ENCODE peak calls at places on chromosomes 6 and 20, in eight cellular contexts. S is fibroblast of lung, R is AG04449, Q is Peyer's patch, V is nephron progenitor cell, T is stomach, I is K562, B is upper lobe of left lung. N is an unnamed sample.
A peak's percentile ranks its signal among the peaks of the same experiment; 100 is the strongest.

GRCh38 chr6:150499882-150500312 is 99.8 kb upstream of the PLEKHG1 start:
- DNase-seq in S (no peak), R (no peak), Q (no peak), V (no peak), T (no peak), I (no peak), B (no peak), N (no peak)

GRCh38 chr6:35688605-35689322 is at the start of gene FKBP5:
- DNase-seq in S (peak; percentile 87), R (peak; percentile 33), Q (peak; percentile 99), V (peak; percentile 95), T (peak; percentile 97), I (peak; percentile 99), B (peak; percentile 98), N (peak; percentile 97)

GRCh38 chr6:49606696-49607390 is 29.8 kb downstream of the RHAG start:
- DNase-seq in S (peak; percentile 70), R (peak; percentile 29), Q (peak; percentile 54), V (peak; percentile 29), T (no peak), I (peak; percentile 81), B (peak; percentile 23), N (peak; percentile 47)

GRCh38 chr6:139538366-139538765 is 163.9 kb upstream of the CITED2 start:
- DNase-seq in S (no peak), R (no peak), Q (no peak), V (no peak), T (no peak), I (no peak), B (no peak), N (no peak)

GRCh38 chr6:137652961-137653697 is 158.9 kb upstream of the OLIG3 start:
- DNase-seq in S (no peak), R (no peak), Q (no peak), V (no peak), T (no peak), I (no peak), B (no peak), N (no peak)

GRCh38 chr20:13422637-13423036 is 201.6 kb downstream of the ISM1 start:
- DNase-seq in S (no peak), R (no peak), Q (no peak), V (no peak), T (no peak), I (no peak), B (no peak), N (no peak)

GRCh38 chr6:22825210-22825609 is 255.8 kb downstream of the HDGFL1 start:
- DNase-seq in S (no peak), R (no peak), Q (no peak), V (no peak), T (no peak), I (no peak), B (no peak), N (no peak)

GRCh38 chr20:13102237-13102636 is 93.5 kb downstream of the SPTLC3 start:
- DNase-seq in S (peak; percentile 48), R (no peak), Q (no peak), V (no peak), T (no peak), I (no peak), B (no peak), N (no peak)

GRCh38 chr20:57102566-57102965 is 163.9 kb downstream of the BMP7 start:
- DNase-seq in S (no peak), R (no peak), Q (no peak), V (no peak), T (no peak), I (no peak), B (no peak), N (no peak)

GRCh38 chr6:155103816-155104366 is 108.8 kb downstream of the TIAM2 start:
- DNase-seq in S (peak; percentile 64), R (no peak), Q (no peak), V (no peak), T (no peak), I (no peak), B (no peak), N (no peak)

GRCh38 chr20:22563062-22563965 is 21.1 kb downstream of the FOXA2 start:
- DNase-seq in S (no peak), R (no peak), Q (no peak), V (no peak), T (no peak), I (no peak), B (no peak), N (no peak)

GRCh38 chr6:155001482-155001881 is 6.4 kb downstream of the TIAM2 start:
- DNase-seq in S (peak; percentile 54), R (no peak), Q (no peak), V (no peak), T (no peak), I (no peak), B (no peak), N (no peak)

GRCh38 chr20:17648306-17648646 is 33.8 kb downstream of the RRBP1 start:
- DNase-seq in S (no peak), R (no peak), Q (no peak), V (no peak), T (no peak), I (no peak), B (peak; percentile 82), N (no peak)

GRCh38 chr6:11380969-11381744 is 148.7 kb upstream of the NEDD9 start:
- DNase-seq in S (peak; percentile 52), R (no peak), Q (no peak), V (no peak), T (no peak), I (no peak), B (no peak), N (no peak)

GRCh38 chr6:136525586-136526195 is 24.5 kb downstream of the MAP7 start:
- DNase-seq in S (peak; percentile 18), R (no peak), Q (no peak), V (no peak), T (no peak), I (no peak), B (no peak), N (no peak)

GRCh38 chr6:158389188-158389919 is 77.1 kb downstream of the TULP4 start:
- DNase-seq in S (no peak), R (no peak), Q (no peak), V (no peak), T (no peak), I (no peak), B (no peak), N (no peak)

GRCh38 chr6:16324622-16325225 is 86.3 kb downstream of the GMPR start:
- DNase-seq in S (peak; percentile 59), R (no peak), Q (no peak), V (no peak), T (no peak), I (no peak), B (no peak), N (no peak)

GRCh38 chr6:163814494-163815364 is 400.2 kb downstream of the QKI start:
- DNase-seq in S (peak; percentile 97), R (peak; percentile 19), Q (no peak), V (no peak), T (no peak), I (no peak), B (no peak), N (no peak)

GRCh38 chr6:126539022-126539421 is 199.1 kb downstream of the CENPW start:
- DNase-seq in S (peak; percentile 72), R (no peak), Q (no peak), V (no peak), T (no peak), I (no peak), B (no peak), N (no peak)

GRCh38 chr6:133871131-133871530 is 17.8 kb upstream of the TCF21 start:
- DNase-seq in S (no peak), R (no peak), Q (no peak), V (no peak), T (no peak), I (no peak), B (no peak), N (no peak)

DNA sequence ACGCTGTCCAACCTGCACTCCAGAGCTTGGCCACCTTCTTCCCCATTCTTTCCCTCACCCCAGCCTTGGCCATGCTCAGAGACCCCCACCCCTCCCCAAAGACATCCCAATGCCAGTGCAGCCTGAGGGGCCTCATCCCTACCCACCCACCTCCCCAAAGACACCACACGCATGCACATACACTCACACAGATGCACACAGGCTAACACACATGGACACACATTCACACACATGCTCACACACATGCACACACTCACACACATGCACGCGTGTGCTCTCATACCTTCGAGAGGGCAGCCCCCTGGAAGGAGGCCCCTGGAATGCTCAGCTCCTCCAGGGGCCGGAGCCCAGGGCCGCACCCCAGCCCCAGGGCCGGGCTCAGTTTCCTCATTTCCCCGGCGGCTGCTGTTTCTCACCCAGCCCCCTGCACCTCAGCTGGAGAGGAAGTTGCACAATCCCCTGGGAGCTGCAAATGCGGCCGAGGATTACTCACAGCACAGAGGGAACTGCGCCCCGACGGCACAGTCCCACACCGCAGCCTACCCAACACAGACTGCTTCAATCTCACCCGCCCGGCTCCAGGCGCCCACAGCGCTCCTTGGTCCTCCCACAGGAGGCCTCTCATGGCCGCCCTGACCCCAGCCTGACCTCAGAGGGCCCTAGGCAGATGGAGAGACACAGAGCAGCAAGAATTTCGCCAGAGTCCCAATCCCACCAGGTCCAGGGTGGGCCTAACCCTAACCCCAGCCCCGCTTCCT is 12.1 kb downstream of the TFEB start:
- DNase-seq in S (peak; percentile 89), R (peak; percentile 63), Q (peak; percentile 91), V (peak; percentile 25), T (peak; percentile 59), I (peak; percentile 49), B (peak; percentile 96), N (peak; percentile 92)
- TF ChIP-seq CTCF in S (no peak), R (peak; percentile 7), Q (no peak), V (no peak), T (no peak), I (no peak), B (peak; percentile 32), N (no peak)

GRCh38 chr20:53157443-53158408 is 185.6 kb downstream of the TSHZ2 start:
- DNase-seq in S (peak; percentile 11), R (no peak), Q (peak; percentile 69), V (peak; percentile 36), T (peak; percentile 51), I (peak; percentile 59), B (peak; percentile 39), N (peak; percentile 37)
- TF ChIP-seq CTCF in S (peak; percentile 65), R (peak; percentile 65), Q (peak; percentile 38), V (peak; percentile 16), T (peak; percentile 37), I (peak; percentile 69), B (no peak), N (peak; percentile 17)

GRCh38 chr6:73580247-73581149 is 59.7 kb upstream of the EEF1A1 start:
- DNase-seq in S (peak; percentile 98), R (peak; percentile 92), Q (peak; percentile 85), V (peak; percentile 62), T (peak; percentile 81), I (peak; percentile 81), B (peak; percentile 86), N (peak; percentile 70)
- TF ChIP-seq CTCF in S (peak; percentile 43), R (peak; percentile 50), Q (peak; percentile 32), V (peak; percentile 37), T (peak; percentile 41), I (peak; percentile 88), B (peak; percentile 34), N (peak; percentile 47)

DNA sequence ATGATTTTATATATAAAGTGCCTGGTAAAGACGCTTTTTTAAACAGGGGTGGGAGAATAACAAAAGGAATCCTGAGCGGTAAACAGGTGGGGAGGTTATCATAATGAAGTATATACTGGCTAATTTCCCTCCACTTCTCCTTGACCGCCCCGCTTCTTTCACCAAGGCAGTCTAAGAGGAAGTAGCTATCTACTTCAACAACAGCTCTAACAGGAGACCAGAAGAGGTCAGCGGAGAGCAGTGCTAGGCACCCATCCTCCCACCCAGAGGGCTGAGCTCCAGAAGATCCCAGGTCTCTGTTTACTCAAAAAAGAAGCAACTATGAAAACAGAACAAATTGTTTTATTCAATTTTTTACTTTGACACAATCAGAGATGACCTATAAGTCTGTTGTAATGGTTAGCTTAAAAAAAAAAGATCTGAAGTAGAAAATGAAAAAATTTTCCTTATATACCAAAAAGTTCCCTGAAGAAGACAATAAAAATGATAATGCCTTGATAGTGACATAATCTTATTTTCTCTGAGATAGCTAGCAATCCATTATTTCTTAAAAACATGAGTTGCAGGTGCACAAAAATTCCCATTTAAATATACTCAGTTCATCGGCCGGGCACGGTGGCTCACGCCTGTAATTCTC is 141.1 kb downstream of the PDSS2 start:
- DNase-seq in S (peak; percentile 49), R (no peak), Q (peak; percentile 76), V (peak; percentile 33), T (peak; percentile 51), I (peak; percentile 43), B (peak; percentile 72), N (peak; percentile 53)
- TF ChIP-seq CTCF in S (peak; percentile 87), R (peak; percentile 78), Q (peak; percentile 63), V (peak; percentile 47), T (peak; percentile 26), I (peak; percentile 73), B (no peak), N (peak; percentile 71)

N was measured in GM13976.